ENCODE peak calls at places on chromosomes 11 and 22, in five cellular contexts. One of them, this sample, is unnamed.

GRCh38 chr11:723120-723883 is 17.3 kb downstream of the EPS8L2 start:
- DNase-seq in body of pancreas: peak
- DNase-seq in nephron progenitor cell: no peak
- DNase-seq in activated naive CD4-positive, alpha-beta T cell treated with anti-CD3 and anti-CD28 coated beads, Interleukin-2, amount 50 U/mL, for 16 hours: peak
- DNase-seq in NCI-H510A: no peak
- DNase-seq in this sample: peak

GRCh38 chr22:37241351-37242142 is 2.5 kb downstream of the RAC2 start:
- DNase-seq in body of pancreas: peak
- DNase-seq in nephron progenitor cell: no peak
- DNase-seq in activated naive CD4-positive, alpha-beta T cell treated with anti-CD3 and anti-CD28 coated beads, Interleukin-2, amount 50 U/mL, for 16 hours: peak
- DNase-seq in NCI-H510A: no peak
- DNase-seq in this sample: no peak

GRCh38 chr11:37571248-37571647 is 973.2 kb upstream of the RAG2 start:
- DNase-seq in body of pancreas: no peak
- DNase-seq in nephron progenitor cell: no peak
- DNase-seq in activated naive CD4-positive, alpha-beta T cell treated with anti-CD3 and anti-CD28 coated beads, Interleukin-2, amount 50 U/mL, for 16 hours: no peak
- DNase-seq in NCI-H510A: no peak
- DNase-seq in this sample: no peak

GRCh38 chr22:23796461-23796860 is 9.7 kb downstream of the SMARCB1 start:
- DNase-seq in body of pancreas: no peak
- DNase-seq in nephron progenitor cell: no peak
- DNase-seq in activated naive CD4-positive, alpha-beta T cell treated with anti-CD3 and anti-CD28 coated beads, Interleukin-2, amount 50 U/mL, for 16 hours: no peak
- DNase-seq in NCI-H510A: no peak
- DNase-seq in this sample: no peak

GRCh38 chr11:61871158-61871597 is 20.2 kb downstream of the FADS3 start:
- DNase-seq in body of pancreas: peak
- DNase-seq in nephron progenitor cell: peak
- DNase-seq in activated naive CD4-positive, alpha-beta T cell treated with anti-CD3 and anti-CD28 coated beads, Interleukin-2, amount 50 U/mL, for 16 hours: peak
- DNase-seq in NCI-H510A: peak
- DNase-seq in this sample: peak

GRCh38 chr11:1302461-1303073 is 6.9 kb downstream of the TOLLIP start:
- DNase-seq in body of pancreas: peak
- DNase-seq in nephron progenitor cell: no peak
- DNase-seq in activated naive CD4-positive, alpha-beta T cell treated with anti-CD3 and anti-CD28 coated beads, Interleukin-2, amount 50 U/mL, for 16 hours: no peak
- DNase-seq in NCI-H510A: no peak
- DNase-seq in this sample: peak

GRCh38 chr22:28948404-28948803 is 65.0 kb downstream of the ZNRF3 start:
- DNase-seq in body of pancreas: no peak
- DNase-seq in nephron progenitor cell: no peak
- DNase-seq in activated naive CD4-positive, alpha-beta T cell treated with anti-CD3 and anti-CD28 coated beads, Interleukin-2, amount 50 U/mL, for 16 hours: no peak
- DNase-seq in NCI-H510A: no peak
- DNase-seq in this sample: no peak

GRCh38 chr11:129324533-129325175 is 51.0 kb upstream of the BARX2 start:
- DNase-seq in body of pancreas: peak
- DNase-seq in nephron progenitor cell: no peak
- DNase-seq in activated naive CD4-positive, alpha-beta T cell treated with anti-CD3 and anti-CD28 coated beads, Interleukin-2, amount 50 U/mL, for 16 hours: no peak
- DNase-seq in NCI-H510A: peak
- DNase-seq in this sample: no peak

This sample was measured in ovary.